ENCODE peak calls at places on chromosomes 13 and 19, in four cellular contexts. R is tibial artery, X is breast epithelium, E is AG09309. A is an unnamed sample.
A peak's percentile ranks its signal among the peaks of the same experiment; 100 is the strongest.

GRCh38 chr13:112077729-112078128 is 10.8 kb downstream of the SOX1 start:
- DNase-seq in R (no peak), X (no peak), E (no peak), A (no peak)

GRCh38 chr13:77810430-77810829 is 108.2 kb downstream of the EDNRB start:
- DNase-seq in R (no peak), E (no peak), X (no peak), A (peak; percentile 59)

GRCh38 chr13:25455146-25455545 is 83.4 kb downstream of the ATP8A2 start:
- DNase-seq in R (no peak), X (no peak), E (no peak), A (peak; percentile 87)

GRCh38 chr13:78655007-78655406 is 3.9 kb downstream of the OBI1 start:
- DNase-seq in X (no peak), E (no peak), R (no peak), A (no peak)

GRCh38 chr19:4624733-4625362 is 14.5 kb upstream of the TNFAIP8L1 start:
- DNase-seq in E (no peak), R (no peak), X (no peak), A (peak; percentile 55)

GRCh38 chr13:78589206-78589605 is 14.1 kb downstream of the POU4F1 start:
- DNase-seq in X (no peak), E (no peak), R (no peak), A (peak; percentile 74)

GRCh38 chr19:17784201-17785008 is 10.5 kb upstream of the B3GNT3 start:
- DNase-seq in E (no peak), X (peak; percentile 63), R (peak; percentile 53), A (peak; percentile 80)

GRCh38 chr19:16779539-16780163 is 49.5 kb upstream of the SIN3B start:
- DNase-seq in R (no peak), X (no peak), E (no peak), A (no peak)

GRCh38 chr13:33087091-33087490 is 70.9 kb downstream of the KL start:
- DNase-seq in E (no peak), X (no peak), R (no peak), A (no peak)

GRCh38 chr19:41218615-41219507 is at the start of gene AXL:
- DNase-seq in X (peak; percentile 67), E (peak; percentile 56), R (peak; percentile 93), A (peak; percentile 92)

GRCh38 chr19:17079710-17080440 is 4.3 kb downstream of the MYO9B start:
- DNase-seq in X (peak; percentile 66), R (peak; percentile 90), E (peak; percentile 98), A (peak; percentile 96)

GRCh38 chr19:45385392-45386221 is 15.2 kb upstream of the ERCC2 start:
- DNase-seq in X (no peak), E (no peak), R (no peak), A (no peak)

GRCh38 chr13:46903748-46904147 is 6.9 kb upstream of the HTR2A start:
- DNase-seq in R (no peak), E (no peak), X (no peak), A (no peak)

GRCh38 chr13:110676511-110677204 is 29.3 kb downstream of the CARS2 start:
- DNase-seq in E (no peak), X (no peak), R (no peak), A (no peak)

GRCh38 chr19:4981681-4981958 is 12.7 kb downstream of the KDM4B start:
- DNase-seq in X (no peak), R (no peak), E (no peak), A (no peak)

GRCh38 chr19:16376649-16377048 is 52.0 kb downstream of the KLF2 start:
- DNase-seq in E (no peak), X (no peak), R (no peak), A (peak; percentile 5)

GRCh38 chr13:53098455-53098854 is 69.8 kb downstream of the OLFM4 start:
- DNase-seq in R (no peak), E (no peak), X (no peak), A (no peak)

GRCh38 chr19:39946532-39946931 is 12.1 kb upstream of the FCGBP start:
- DNase-seq in X (no peak), E (no peak), R (no peak), A (peak; percentile 38)

GRCh38 chr19:55262359-55262758 is 3.5 kb upstream of the PPP6R1 start:
- DNase-seq in R (no peak), E (no peak), X (no peak), A (no peak)

GRCh38 chr19:6060600-6061391 is 49.5 kb downstream of the RFX2 start:
- DNase-seq in X (peak; percentile 59), E (no peak), R (no peak), A (peak; percentile 74)

GRCh38 chr19:7857727-7858701 is 16.2 kb downstream of the PRR36 start:
- DNase-seq in R (no peak), E (no peak), X (no peak), A (no peak)

GRCh38 chr13:41811588-41812021 is 149.3 kb downstream of the VWA8 start:
- DNase-seq in R (no peak), E (no peak), X (no peak), A (no peak)

GRCh38 chr19:13460045-13460444 is 46.2 kb downstream of the CACNA1A start:
- DNase-seq in E (no peak), X (no peak), R (no peak), A (no peak)

GRCh38 chr19:13463296-13463695 is 43.0 kb downstream of the CACNA1A start:
- DNase-seq in X (no peak), R (no peak), E (no peak), A (peak; percentile 44)

GRCh38 chr19:13461536-13461935 is 44.7 kb downstream of the CACNA1A start:
- DNase-seq in R (no peak), E (no peak), X (no peak), A (no peak)

GRCh38 chr19:13459351-13459750 is 46.9 kb downstream of the CACNA1A start:
- DNase-seq in E (no peak), R (no peak), X (no peak), A (no peak)
- TF ChIP-seq CTCF in E (no peak), R (no peak), X (no peak), A (no peak)

GRCh38 chr13:103236213-103236612 is 170.0 kb upstream of the SLC10A2 start:
- DNase-seq in X (no peak), R (no peak), E (no peak), A (peak; percentile 59)
- TF ChIP-seq CTCF in X (no peak), R (no peak), E (no peak), A (peak; percentile 27)

GRCh38 chr19:49861541-49862410 is 5.6 kb downstream of the PNKP start:
- DNase-seq in E (no peak), R (no peak), X (no peak), A (no peak)

GRCh38 chr19:49863935-49864320 is 3.4 kb downstream of the PNKP start:
- DNase-seq in X (no peak), E (no peak), R (no peak), A (no peak)

GRCh38 chr19:49861127-49861526 is 6.2 kb downstream of the PNKP start:
- DNase-seq in E (no peak), R (no peak), X (no peak), A (no peak)

GRCh38 chr19:49863254-49863934 is 4.0 kb downstream of the PNKP start:
- DNase-seq in R (no peak), X (no peak), E (no peak), A (no peak)

GRCh38 chr19:49862411-49863253 is 4.7 kb downstream of the PNKP start:
- DNase-seq in R (no peak), X (no peak), E (no peak), A (no peak)
- TF ChIP-seq CTCF in R (no peak), X (no peak), E (peak; percentile 34), A (no peak)

GRCh38 chr19:47813995-47814328 is 7.8 kb upstream of the CRX start:
- DNase-seq in R (no peak), X (no peak), E (no peak), A (no peak)

GRCh38 chr19:47813304-47813994 is 8.3 kb upstream of the CRX start:
- DNase-seq in X (peak; percentile 61), E (no peak), R (peak; percentile 60), A (peak; percentile 81)
- TF ChIP-seq CTCF in X (no peak), E (peak; percentile 71), R (peak; percentile 59), A (peak; percentile 48)

A was measured in MCF 10A.